ENCODE peak calls at places on chromosomes 13 and 19, in five cellular contexts. One of them, this sample, is unnamed.

GRCh38 chr13:95607363-95607762 is 37.1 kb downstream of the DZIP1 start:
- DNase-seq in HT1080: peak
- DNase-seq in LoVo: peak
- DNase-seq in NCI-H1092: no peak
- DNase-seq in K562: no peak
- DNase-seq in this sample: no peak

GRCh38 chr13:97977982-97978381 is 24.5 kb downstream of the IPO5 start:
- DNase-seq in HT1080: no peak
- DNase-seq in LoVo: no peak
- DNase-seq in NCI-H1092: no peak
- DNase-seq in K562: no peak
- DNase-seq in this sample: no peak

GRCh38 chr13:73073050-73073449 is 14.2 kb downstream of the KLF5 start:
- DNase-seq in HT1080: no peak
- DNase-seq in LoVo: no peak
- DNase-seq in NCI-H1092: no peak
- DNase-seq in K562: no peak
- DNase-seq in this sample: no peak

GRCh38 chr19:18672606-18673337 is 10.7 kb upstream of the CRTC1 start:
- DNase-seq in HT1080: peak
- DNase-seq in LoVo: no peak
- DNase-seq in NCI-H1092: no peak
- DNase-seq in K562: peak
- DNase-seq in this sample: peak

GRCh38 chr13:111184685-111185401 is 69.7 kb downstream of the ARHGEF7 start:
- DNase-seq in HT1080: no peak
- DNase-seq in LoVo: no peak
- DNase-seq in NCI-H1092: peak
- DNase-seq in K562: no peak
- DNase-seq in this sample: no peak

GRCh38 chr13:111663505-111663904 is 343.1 kb downstream of the TEX29 start:
- DNase-seq in HT1080: no peak
- DNase-seq in LoVo: no peak
- DNase-seq in NCI-H1092: no peak
- DNase-seq in K562: no peak
- DNase-seq in this sample: no peak

GRCh38 chr13:32150794-32151193 is 119.2 kb downstream of the FRY start:
- DNase-seq in HT1080: no peak
- DNase-seq in LoVo: no peak
- DNase-seq in NCI-H1092: no peak
- DNase-seq in K562: no peak
- DNase-seq in this sample: no peak

GRCh38 chr19:35703343-35703742 is 1.0 kb upstream of the ZBTB32 start:
- DNase-seq in HT1080: no peak
- DNase-seq in LoVo: no peak
- DNase-seq in NCI-H1092: no peak
- DNase-seq in K562: no peak
- DNase-seq in this sample: no peak

GRCh38 chr13:90103099-90103784 is 1244.2 kb upstream of the MIR17HG start:
- DNase-seq in HT1080: no peak
- DNase-seq in LoVo: no peak
- DNase-seq in NCI-H1092: no peak
- DNase-seq in K562: no peak
- DNase-seq in this sample: no peak

GRCh38 chr19:13887039-13887438 is 10.1 kb downstream of the NANOS3 start:
- DNase-seq in HT1080: no peak
- DNase-seq in LoVo: no peak
- DNase-seq in NCI-H1092: no peak
- DNase-seq in K562: peak
- DNase-seq in this sample: no peak

GRCh38 chr13:50127017-50127725 is 111.9 kb downstream of the KCNRG start:
- DNase-seq in HT1080: no peak
- DNase-seq in LoVo: no peak
- DNase-seq in NCI-H1092: no peak
- DNase-seq in K562: no peak
- DNase-seq in this sample: no peak

GRCh38 chr13:104315606-104316005 is 1249.4 kb upstream of the SLC10A2 start:
- DNase-seq in HT1080: peak
- DNase-seq in LoVo: no peak
- DNase-seq in NCI-H1092: no peak
- DNase-seq in K562: no peak
- DNase-seq in this sample: no peak

GRCh38 chr19:43229315-43229714 is 23.9 kb upstream of the PSG4 start:
- DNase-seq in HT1080: peak
- DNase-seq in LoVo: peak
- DNase-seq in NCI-H1092: no peak
- DNase-seq in K562: peak
- DNase-seq in this sample: no peak

GRCh38 chr19:44585371-44586141 is 27.8 kb upstream of the IGSF23 start:
- DNase-seq in HT1080: peak
- DNase-seq in LoVo: peak
- DNase-seq in NCI-H1092: no peak
- DNase-seq in K562: no peak
- DNase-seq in this sample: no peak

GRCh38 chr19:16358456-16358855 is 33.8 kb downstream of the KLF2 start:
- DNase-seq in HT1080: no peak
- DNase-seq in LoVo: no peak
- DNase-seq in NCI-H1092: no peak
- DNase-seq in K562: no peak
- DNase-seq in this sample: no peak

GRCh38 chr13:94327318-94327717 is 152.2 kb downstream of the DCT start:
- DNase-seq in HT1080: no peak
- DNase-seq in LoVo: no peak
- DNase-seq in NCI-H1092: no peak
- DNase-seq in K562: no peak
- DNase-seq in this sample: no peak

GRCh38 chr13:98905199-98905598 is 72.7 kb downstream of the DOCK9 start:
- DNase-seq in HT1080: no peak
- DNase-seq in LoVo: no peak
- DNase-seq in NCI-H1092: no peak
- DNase-seq in K562: no peak
- DNase-seq in this sample: no peak

GRCh38 chr13:110683203-110683883 is 22.6 kb downstream of the CARS2 start:
- DNase-seq in HT1080: no peak
- DNase-seq in LoVo: peak
- DNase-seq in NCI-H1092: no peak
- DNase-seq in K562: peak
- DNase-seq in this sample: no peak

GRCh38 chr13:19927117-19927734 is 31.3 kb upstream of the ZMYM2 start:
- DNase-seq in HT1080: peak
- DNase-seq in LoVo: peak
- DNase-seq in NCI-H1092: peak
- DNase-seq in K562: no peak
- DNase-seq in this sample: no peak

GRCh38 chr13:44904982-44905381 is 84.3 kb downstream of the NUFIP1 start:
- DNase-seq in HT1080: peak
- DNase-seq in LoVo: no peak
- DNase-seq in NCI-H1092: no peak
- DNase-seq in K562: no peak
- DNase-seq in this sample: no peak

GRCh38 chr19:56637976-56638555 is 4.9 kb upstream of the SMIM17 start:
- DNase-seq in HT1080: peak
- DNase-seq in LoVo: peak
- DNase-seq in NCI-H1092: no peak
- DNase-seq in K562: peak
- DNase-seq in this sample: peak

GRCh38 chr13:105097501-105097900 is 1438.0 kb downstream of the EFNB2 start:
- DNase-seq in HT1080: no peak
- DNase-seq in LoVo: no peak
- DNase-seq in NCI-H1092: no peak
- DNase-seq in K562: no peak
- DNase-seq in this sample: no peak

This sample was measured in putamen.